ENCODE peak calls at places on chromosomes 2 and 18, in four cellular contexts. T is effector memory CD4-positive, alpha-beta T cell; E is NCI-H446 treated with DMSO at 0.1 percent for 48 hours; W is NCI-H1092 treated with DMSO at 0.1 percent for 48 hours. H is an unnamed sample.

GRCh38 chr18:58218111-58218510 is 174.1 kb downstream of the NEDD4L start:
- DNase-seq in W (no peak), E (no peak), T (no peak), H (no peak)

GRCh38 chr2:27672723-27673486 is 9.2 kb downstream of the SLC4A1AP start:
- DNase-seq in E (no peak), T (no peak), W (no peak), H (no peak)

GRCh38 chr2:26590960-26591618 is 50.1 kb downstream of the CIB4 start:
- DNase-seq in T (no peak), E (no peak), W (no peak), H (no peak)

GRCh38 chr2:225510794-225511193 is 111.3 kb downstream of the NYAP2 start:
- DNase-seq in E (no peak), W (no peak), T (no peak), H (no peak)

GRCh38 chr18:29083545-29083944 is 906.6 kb upstream of the CDH2 start:
- DNase-seq in W (peak), T (no peak), E (no peak), H (peak)

GRCh38 chr18:62788891-62789290 is 73.5 kb downstream of the PHLPP1 start:
- DNase-seq in E (no peak), W (peak), T (no peak), H (no peak)

GRCh38 chr2:219440388-219441256 is 6.0 kb downstream of the SPEG start:
- DNase-seq in W (no peak), E (no peak), T (no peak), H (no peak)

GRCh38 chr2:187900023-187900422 is 345.8 kb upstream of the TFPI start:
- DNase-seq in T (no peak), E (no peak), W (no peak), H (no peak)

GRCh38 chr2:57443985-57444501 is 602.6 kb upstream of the VRK2 start:
- DNase-seq in T (no peak), E (no peak), W (no peak), H (no peak)

GRCh38 chr2:203574824-203575223 is 39.7 kb upstream of the RAPH1 start:
- DNase-seq in E (no peak), T (no peak), W (no peak), H (no peak)

GRCh38 chr2:3121601-3122000 is 256.0 kb downstream of the EIPR1 start:
- DNase-seq in T (no peak), E (no peak), W (no peak), H (no peak)

GRCh38 chr2:119293900-119294299 is 70.3 kb downstream of the STEAP3 start:
- DNase-seq in W (no peak), E (no peak), T (no peak), H (no peak)

GRCh38 chr2:40027968-40028367 is 248.9 kb upstream of the THUMPD2 start:
- DNase-seq in W (no peak), E (no peak), T (no peak), H (no peak)

GRCh38 chr2:233259745-233260144 is 8.3 kb downstream of the ATG16L1 start:
- DNase-seq in E (no peak), W (no peak), T (no peak), H (no peak)

GRCh38 chr18:23134780-23135678 is at the start of gene CABLES1:
- DNase-seq in T (no peak), E (no peak), W (peak), H (peak)

GRCh38 chr2:152036611-152037469 is 62.0 kb downstream of the CACNB4 start:
- DNase-seq in E (peak), T (no peak), W (peak), H (peak)

GRCh38 chr2:75429036-75429435 is 131.7 kb downstream of the EVA1A start:
- DNase-seq in E (peak), T (no peak), W (no peak), H (no peak)

GRCh38 chr2:54332386-54332785 is 76.4 kb upstream of the TSPYL6 start:
- DNase-seq in E (no peak), T (no peak), W (no peak), H (no peak)

H was measured in tibial nerve.